ENCODE peak calls at places on chromosomes 3 and 15, in eight cellular contexts. H is GM12865; A is C1 segment of cervical spinal cord; B is skeletal muscle cell; E is stimulated activated CD8-positive, alpha-beta memory T cell treated with anti-CD3 and anti-CD28 coated beads, Interleukin-12 subunit alpha, Interleukin-12 subunit beta, amount 100 ng/mL, for 1 hour; G is AG04450; Q is Jurkat, Clone E6-1; T is activated CD4-positive, alpha-beta T cell treated with anti-CD3 and anti-CD28 coated beads, Interleukin-2, amount 50 U/mL, for 1 hour. S is an unnamed sample.

GRCh38 chr3:98779936-98780335 is 16.8 kb downstream of the ST3GAL6 start:
- DNase-seq in H (no peak), A (peak), B (no peak), E (no peak), G (no peak), Q (no peak), T (no peak), S (no peak)

GRCh38 chr15:89016549-89017041 is 71.7 kb upstream of the ABHD2 start:
- DNase-seq in H (no peak), A (no peak), B (peak), E (no peak), G (no peak), Q (no peak), T (no peak), S (no peak)

GRCh38 chr3:71652786-71653419 is 69.4 kb upstream of the FOXP1 start:
- DNase-seq in H (peak), A (no peak), B (peak), E (no peak), G (peak), Q (peak), T (no peak), S (no peak)

GRCh38 chr15:62124176-62124952 is 40.7 kb downstream of the C2CD4B start:
- DNase-seq in H (peak), A (no peak), B (no peak), E (no peak), G (no peak), Q (peak), T (no peak), S (no peak)

GRCh38 chr3:53613111-53613510 is 118.7 kb downstream of the CACNA1D start:
- DNase-seq in H (no peak), A (no peak), B (no peak), E (no peak), G (no peak), Q (no peak), T (no peak), S (no peak)

GRCh38 chr15:89496155-89497098 is at the start of gene RHCG:
- DNase-seq in H (peak), A (peak), B (no peak), E (no peak), G (no peak), Q (peak), T (no peak), S (no peak)

GRCh38 chr3:153029350-153029749 is 132.7 kb upstream of the RAP2B start:
- DNase-seq in H (no peak), A (no peak), B (peak), E (no peak), G (peak), Q (no peak), T (no peak), S (no peak)

GRCh38 chr3:116069024-116069423 is 376.3 kb downstream of the LSAMP start:
- DNase-seq in H (no peak), A (no peak), B (no peak), E (no peak), G (no peak), Q (no peak), T (no peak), S (no peak)

GRCh38 chr3:158091526-158091925 is 14.7 kb downstream of the SHOX2 start:
- DNase-seq in H (no peak), A (no peak), B (no peak), E (no peak), G (no peak), Q (no peak), T (no peak), S (no peak)

GRCh38 chr3:100006570-100007271 is 107.6 kb downstream of the FILIP1L start:
- DNase-seq in H (no peak), A (no peak), B (no peak), E (no peak), G (peak), Q (no peak), T (no peak), S (no peak)

GRCh38 chr3:184748219-184749135 is 36.6 kb upstream of the MAGEF1 start:
- DNase-seq in H (peak), A (no peak), B (no peak), E (no peak), G (no peak), Q (peak), T (no peak), S (no peak)

GRCh38 chr3:163768048-163768447 is 1310.2 kb downstream of the SI start:
- DNase-seq in H (no peak), A (no peak), B (no peak), E (no peak), G (no peak), Q (no peak), T (no peak), S (no peak)